ENCODE peak calls at places on chromosomes 11 and 22, in seven cellular contexts. One of them, this sample, is unnamed.

GRCh38 chr22:30902496-30903357 is 65.8 kb downstream of the MORC2 start:
- DNase-seq in Peyer's patch: peak
- DNase-seq in psoas muscle: no peak
- DNase-seq in activated CD8-positive, alpha-beta memory T cell treated with anti-CD3 and anti-CD28 coated beads, Interleukin-2, amount 50 U/mL, for 48 hours: peak
- DNase-seq in nephron progenitor cell: no peak
- DNase-seq in fibroblast of the aortic adventitia: no peak
- DNase-seq in HTR-8/SVneo: no peak
- DNase-seq in this sample: no peak

GRCh38 chr22:28917747-28918543 is 34.6 kb downstream of the ZNRF3 start:
- DNase-seq in Peyer's patch: no peak
- DNase-seq in psoas muscle: no peak
- DNase-seq in activated CD8-positive, alpha-beta memory T cell treated with anti-CD3 and anti-CD28 coated beads, Interleukin-2, amount 50 U/mL, for 48 hours: no peak
- DNase-seq in nephron progenitor cell: peak
- DNase-seq in fibroblast of the aortic adventitia: peak
- DNase-seq in HTR-8/SVneo: no peak
- DNase-seq in this sample: peak

GRCh38 chr11:134357545-134357839 is 25.7 kb downstream of the GLB1L2 start:
- DNase-seq in Peyer's patch: no peak
- DNase-seq in psoas muscle: no peak
- DNase-seq in activated CD8-positive, alpha-beta memory T cell treated with anti-CD3 and anti-CD28 coated beads, Interleukin-2, amount 50 U/mL, for 48 hours: no peak
- DNase-seq in nephron progenitor cell: no peak
- DNase-seq in fibroblast of the aortic adventitia: no peak
- DNase-seq in HTR-8/SVneo: no peak
- DNase-seq in this sample: no peak

GRCh38 chr11:5694642-5695041 is 5.1 kb downstream of the TRIM22 start:
- DNase-seq in Peyer's patch: no peak
- DNase-seq in psoas muscle: no peak
- DNase-seq in activated CD8-positive, alpha-beta memory T cell treated with anti-CD3 and anti-CD28 coated beads, Interleukin-2, amount 50 U/mL, for 48 hours: no peak
- DNase-seq in nephron progenitor cell: no peak
- DNase-seq in fibroblast of the aortic adventitia: no peak
- DNase-seq in HTR-8/SVneo: no peak
- DNase-seq in this sample: no peak

GRCh38 chr11:20113147-20113435 is 47.2 kb downstream of the DBX1 start:
- DNase-seq in Peyer's patch: no peak
- DNase-seq in psoas muscle: no peak
- DNase-seq in activated CD8-positive, alpha-beta memory T cell treated with anti-CD3 and anti-CD28 coated beads, Interleukin-2, amount 50 U/mL, for 48 hours: no peak
- DNase-seq in nephron progenitor cell: no peak
- DNase-seq in fibroblast of the aortic adventitia: peak
- DNase-seq in HTR-8/SVneo: no peak
- DNase-seq in this sample: no peak

GRCh38 chr11:35029979-35030378 is 109.0 kb upstream of the CD44 start:
- DNase-seq in Peyer's patch: no peak
- DNase-seq in psoas muscle: no peak
- DNase-seq in activated CD8-positive, alpha-beta memory T cell treated with anti-CD3 and anti-CD28 coated beads, Interleukin-2, amount 50 U/mL, for 48 hours: no peak
- DNase-seq in nephron progenitor cell: no peak
- DNase-seq in fibroblast of the aortic adventitia: peak
- DNase-seq in HTR-8/SVneo: no peak
- DNase-seq in this sample: no peak

GRCh38 chr11:103800406-103801114 is 235.9 kb upstream of the DDI1 start:
- DNase-seq in Peyer's patch: no peak
- DNase-seq in psoas muscle: no peak
- DNase-seq in activated CD8-positive, alpha-beta memory T cell treated with anti-CD3 and anti-CD28 coated beads, Interleukin-2, amount 50 U/mL, for 48 hours: no peak
- DNase-seq in nephron progenitor cell: no peak
- DNase-seq in fibroblast of the aortic adventitia: peak
- DNase-seq in HTR-8/SVneo: no peak
- DNase-seq in this sample: no peak

GRCh38 chr22:35592418-35592967 is 24.6 kb downstream of the MB start:
- DNase-seq in Peyer's patch: no peak
- DNase-seq in psoas muscle: no peak
- DNase-seq in activated CD8-positive, alpha-beta memory T cell treated with anti-CD3 and anti-CD28 coated beads, Interleukin-2, amount 50 U/mL, for 48 hours: no peak
- DNase-seq in nephron progenitor cell: no peak
- DNase-seq in fibroblast of the aortic adventitia: no peak
- DNase-seq in HTR-8/SVneo: no peak
- DNase-seq in this sample: no peak

GRCh38 chr22:22663861-22664800 is 19.7 kb downstream of the GGTLC2 start:
- DNase-seq in Peyer's patch: no peak
- DNase-seq in psoas muscle: no peak
- DNase-seq in activated CD8-positive, alpha-beta memory T cell treated with anti-CD3 and anti-CD28 coated beads, Interleukin-2, amount 50 U/mL, for 48 hours: no peak
- DNase-seq in nephron progenitor cell: no peak
- DNase-seq in fibroblast of the aortic adventitia: no peak
- DNase-seq in HTR-8/SVneo: no peak
- DNase-seq in this sample: no peak

GRCh38 chr11:111162306-111162705 is 83.2 kb upstream of the POU2AF2 start:
- DNase-seq in Peyer's patch: no peak
- DNase-seq in psoas muscle: no peak
- DNase-seq in activated CD8-positive, alpha-beta memory T cell treated with anti-CD3 and anti-CD28 coated beads, Interleukin-2, amount 50 U/mL, for 48 hours: no peak
- DNase-seq in nephron progenitor cell: no peak
- DNase-seq in fibroblast of the aortic adventitia: peak
- DNase-seq in HTR-8/SVneo: no peak
- DNase-seq in this sample: no peak

GRCh38 chr22:40177738-40178416 is at the start of gene TNRC6B:
- DNase-seq in Peyer's patch: peak
- DNase-seq in psoas muscle: peak
- DNase-seq in activated CD8-positive, alpha-beta memory T cell treated with anti-CD3 and anti-CD28 coated beads, Interleukin-2, amount 50 U/mL, for 48 hours: no peak
- DNase-seq in nephron progenitor cell: peak
- DNase-seq in fibroblast of the aortic adventitia: peak
- DNase-seq in HTR-8/SVneo: peak
- DNase-seq in this sample: peak

GRCh38 chr22:31616315-31616980 is 45.6 kb downstream of the PISD start:
- DNase-seq in Peyer's patch: peak
- DNase-seq in psoas muscle: no peak
- DNase-seq in activated CD8-positive, alpha-beta memory T cell treated with anti-CD3 and anti-CD28 coated beads, Interleukin-2, amount 50 U/mL, for 48 hours: no peak
- DNase-seq in nephron progenitor cell: no peak
- DNase-seq in fibroblast of the aortic adventitia: no peak
- DNase-seq in HTR-8/SVneo: no peak
- DNase-seq in this sample: peak

GRCh38 chr11:131977231-131977630 is 606.8 kb downstream of the NTM start:
- DNase-seq in Peyer's patch: no peak
- DNase-seq in psoas muscle: no peak
- DNase-seq in activated CD8-positive, alpha-beta memory T cell treated with anti-CD3 and anti-CD28 coated beads, Interleukin-2, amount 50 U/mL, for 48 hours: no peak
- DNase-seq in nephron progenitor cell: no peak
- DNase-seq in fibroblast of the aortic adventitia: peak
- DNase-seq in HTR-8/SVneo: peak
- DNase-seq in this sample: no peak

GRCh38 chr11:115377882-115378296 is 126.3 kb downstream of the CADM1 start:
- DNase-seq in Peyer's patch: no peak
- DNase-seq in psoas muscle: no peak
- DNase-seq in activated CD8-positive, alpha-beta memory T cell treated with anti-CD3 and anti-CD28 coated beads, Interleukin-2, amount 50 U/mL, for 48 hours: no peak
- DNase-seq in nephron progenitor cell: no peak
- DNase-seq in fibroblast of the aortic adventitia: no peak
- DNase-seq in HTR-8/SVneo: no peak
- DNase-seq in this sample: no peak

GRCh38 chr11:68202165-68202564 is 10.9 kb downstream of the KMT5B start:
- DNase-seq in Peyer's patch: no peak
- DNase-seq in psoas muscle: no peak
- DNase-seq in activated CD8-positive, alpha-beta memory T cell treated with anti-CD3 and anti-CD28 coated beads, Interleukin-2, amount 50 U/mL, for 48 hours: no peak
- DNase-seq in nephron progenitor cell: no peak
- DNase-seq in fibroblast of the aortic adventitia: no peak
- DNase-seq in HTR-8/SVneo: no peak
- DNase-seq in this sample: no peak